ENCODE peak calls at places on chromosomes 5 and 9, in four cellular contexts. E is GM03348, C is right atrium auricular region, L is cardiac septum. R is an unnamed sample.

GRCh38 chr5:32422697-32423096 is 21.8 kb downstream of the ZFR start:
- DNase-seq in E (no peak), C (no peak), L (no peak), R (no peak)

GRCh38 chr5:124806857-124807196 is 60.4 kb upstream of the ZNF608 start:
- DNase-seq in E (no peak), C (no peak), L (no peak), R (no peak)

GRCh38 chr5:168672016-168672415 is 92.8 kb upstream of the PANK3 start:
- DNase-seq in E (no peak), C (no peak), L (peak), R (no peak)

GRCh38 chr9:32665101-32665500 is 29.6 kb upstream of the TAF1L start:
- DNase-seq in E (peak), C (no peak), L (no peak), R (no peak)

GRCh38 chr5:161167001-161167765 is 315.2 kb upstream of the ATP10B start:
- DNase-seq in E (no peak), C (no peak), L (no peak), R (peak)

GRCh38 chr5:178211095-178212048 is 7.0 kb downstream of the HNRNPAB start:
- DNase-seq in E (no peak), C (no peak), L (peak), R (no peak)

GRCh38 chr9:137138058-137138697 is 776 bp upstream of the GRIN1 start:
- DNase-seq in E (no peak), C (no peak), L (no peak), R (peak)

GRCh38 chr9:89144242-89144641 is 34.4 kb downstream of the SHC3 start:
- DNase-seq in E (no peak), C (no peak), L (no peak), R (no peak)

GRCh38 chr5:54173251-54173650 is 137.1 kb downstream of the ARL15 start:
- DNase-seq in E (no peak), C (no peak), L (no peak), R (no peak)

GRCh38 chr5:132012385-132013005 is 1.0 kb upstream of the ACSL6 start:
- DNase-seq in E (peak), C (no peak), L (peak), R (no peak)

GRCh38 chr5:108997720-108998119 is 250.0 kb downstream of the FER start:
- DNase-seq in E (no peak), C (no peak), L (no peak), R (no peak)

GRCh38 chr5:169637856-169638190 is 748 bp downstream of the DOCK2 start:
- DNase-seq in E (no peak), C (no peak), L (peak), R (no peak)

GRCh38 chr5:78771260-78772240 is 123.0 kb upstream of the LHFPL2 start:
- DNase-seq in E (no peak), C (peak), L (no peak), R (no peak)

GRCh38 chr9:17609312-17610005 is 30.6 kb downstream of the SH3GL2 start:
- DNase-seq in E (no peak), C (no peak), L (no peak), R (peak)

GRCh38 chr5:78648359-78649219 is at the start of gene LHFPL2:
- DNase-seq in E (peak), C (peak), L (peak), R (peak)

GRCh38 chr9:121698627-121699270 is 47.3 kb downstream of the DAB2IP start:
- DNase-seq in E (peak), C (no peak), L (no peak), R (peak)

GRCh38 chr9:132241840-132242620 is 80.2 kb downstream of the NTNG2 start:
- DNase-seq in E (no peak), C (no peak), L (no peak), R (peak)

GRCh38 chr5:100787648-100788047 is 115.4 kb downstream of the ST8SIA4 start:
- DNase-seq in E (no peak), C (no peak), L (no peak), R (no peak)

GRCh38 chr5:14663734-14664269 is 716 bp upstream of the OTULIN start:
- DNase-seq in E (peak), C (no peak), L (no peak), R (peak)

GRCh38 chr9:123524866-123525265 is 168.9 kb downstream of the CRB2 start:
- DNase-seq in E (no peak), C (no peak), L (no peak), R (no peak)